ENCODE peak calls at places on chromosome 13, in five cellular contexts. T is HTR-8/SVneo, J is activated gamma-delta T cell, P is lower lobe of right lung, B is fibroblast of mammary gland. I is an unnamed sample.

GRCh38 chr13:94330552-94331071 is 148.9 kb downstream of the DCT start:
- DNase-seq in T (no peak), B (no peak), P (no peak), J (no peak), I (no peak)

GRCh38 chr13:73056054-73056962 is 2.5 kb upstream of the KLF5 start:
- DNase-seq in B (peak), T (peak), P (no peak), J (no peak), I (no peak)

GRCh38 chr13:24407844-24408243 is 98.5 kb downstream of the C1QTNF9 start:
- DNase-seq in T (no peak), J (no peak), P (no peak), B (no peak), I (no peak)

GRCh38 chr13:40031031-40031430 is 375.6 kb downstream of the COG6 start:
- DNase-seq in P (no peak), B (peak), J (no peak), T (peak), I (no peak)

GRCh38 chr13:55410398-55411330 is 1730.1 kb upstream of the PRR20A start:
- DNase-seq in J (no peak), P (no peak), T (no peak), B (no peak), I (no peak)

GRCh38 chr13:83150616-83151307 is 731.5 kb downstream of the SLITRK1 start:
- DNase-seq in J (no peak), P (no peak), T (no peak), B (peak), I (no peak)

GRCh38 chr13:112516218-112516617 is 71.7 kb downstream of the TUBGCP3 start:
- DNase-seq in B (no peak), P (no peak), J (no peak), T (no peak), I (no peak)

GRCh38 chr13:92681239-92681638 is 545.4 kb upstream of the GPC6 start:
- DNase-seq in J (no peak), T (no peak), P (no peak), B (no peak), I (no peak)

GRCh38 chr13:35469781-35470380 is 6.6 kb downstream of the MAB21L1 start:
- DNase-seq in T (no peak), B (no peak), P (no peak), J (no peak), I (no peak)

GRCh38 chr13:94431987-94432386 is 47.5 kb downstream of the DCT start:
- DNase-seq in B (no peak), J (no peak), T (no peak), P (no peak), I (no peak)

GRCh38 chr13:86569974-86570373 is 770.8 kb upstream of the SLITRK6 start:
- DNase-seq in J (no peak), B (no peak), T (no peak), P (no peak), I (no peak)

GRCh38 chr13:40453666-40454030 is 212.8 kb downstream of the FOXO1 start:
- DNase-seq in T (no peak), P (no peak), J (no peak), B (no peak), I (no peak)

GRCh38 chr13:21670883-21671792 is at the start of gene FGF9:
- DNase-seq in B (peak), T (no peak), P (peak), J (peak), I (no peak)

GRCh38 chr13:41802684-41803554 is 158.0 kb downstream of the VWA8 start:
- DNase-seq in B (peak), P (no peak), T (no peak), J (no peak), I (no peak)

GRCh38 chr13:76512676-76513277 is 373.4 kb downstream of the KCTD12 start:
- DNase-seq in P (no peak), J (no peak), B (peak), T (no peak), I (no peak)

GRCh38 chr13:21675095-21676007 is 4.5 kb downstream of the FGF9 start:
- DNase-seq in B (no peak), J (peak), T (no peak), P (peak), I (no peak)

GRCh38 chr13:42474954-42475353 is 99.0 kb upstream of the TNFSF11 start:
- DNase-seq in T (no peak), B (peak), J (no peak), P (no peak), I (no peak)

GRCh38 chr13:80276371-80277289 is 64.3 kb downstream of the SPRY2 start:
- DNase-seq in T (no peak), B (peak), P (no peak), J (no peak), I (no peak)